ENCODE peak calls at places on chromosome 9, in seven cellular contexts. One of them, this sample, is unnamed.

GRCh38 chr9:84851935-84852585 is 182.5 kb downstream of the NTRK2 start:
- DNase-seq in DMS153: peak
- DNase-seq in stimulated activated CD8-positive, alpha-beta memory T cell treated with anti-CD3 and anti-CD28 coated beads, Interleukin-4, amount 100 ng/mL, for 48 hours: no peak
- DNase-seq in H1: no peak
- DNase-seq in KG1: no peak
- DNase-seq in amniotic stem cell: no peak
- DNase-seq in D341Med: no peak
- DNase-seq in this sample: peak

GRCh38 chr9:91066042-91066415 is 264.4 kb downstream of the SYK start:
- DNase-seq in DMS153: no peak
- DNase-seq in stimulated activated CD8-positive, alpha-beta memory T cell treated with anti-CD3 and anti-CD28 coated beads, Interleukin-4, amount 100 ng/mL, for 48 hours: no peak
- DNase-seq in H1: no peak
- DNase-seq in KG1: no peak
- DNase-seq in amniotic stem cell: no peak
- DNase-seq in D341Med: no peak
- DNase-seq in this sample: no peak

GRCh38 chr9:121780641-121781040 is 129.2 kb downstream of the DAB2IP start:
- DNase-seq in DMS153: no peak
- DNase-seq in stimulated activated CD8-positive, alpha-beta memory T cell treated with anti-CD3 and anti-CD28 coated beads, Interleukin-4, amount 100 ng/mL, for 48 hours: peak
- DNase-seq in H1: no peak
- DNase-seq in KG1: no peak
- DNase-seq in amniotic stem cell: no peak
- DNase-seq in D341Med: no peak
- DNase-seq in this sample: no peak

GRCh38 chr9:114580609-114581193 is 6.9 kb upstream of the ATP6V1G1 start:
- DNase-seq in DMS153: no peak
- DNase-seq in stimulated activated CD8-positive, alpha-beta memory T cell treated with anti-CD3 and anti-CD28 coated beads, Interleukin-4, amount 100 ng/mL, for 48 hours: no peak
- DNase-seq in H1: no peak
- DNase-seq in KG1: no peak
- DNase-seq in amniotic stem cell: no peak
- DNase-seq in D341Med: no peak
- DNase-seq in this sample: no peak

GRCh38 chr9:35835216-35835604 is 6.2 kb downstream of the TMEM8B start:
- DNase-seq in DMS153: no peak
- DNase-seq in stimulated activated CD8-positive, alpha-beta memory T cell treated with anti-CD3 and anti-CD28 coated beads, Interleukin-4, amount 100 ng/mL, for 48 hours: no peak
- DNase-seq in H1: no peak
- DNase-seq in KG1: no peak
- DNase-seq in amniotic stem cell: no peak
- DNase-seq in D341Med: peak
- DNase-seq in this sample: no peak

GRCh38 chr9:95506438-95506691 is 10.4 kb downstream of the PTCH1 start:
- DNase-seq in DMS153: no peak
- DNase-seq in stimulated activated CD8-positive, alpha-beta memory T cell treated with anti-CD3 and anti-CD28 coated beads, Interleukin-4, amount 100 ng/mL, for 48 hours: peak
- DNase-seq in H1: no peak
- DNase-seq in KG1: no peak
- DNase-seq in amniotic stem cell: peak
- DNase-seq in D341Med: no peak
- DNase-seq in this sample: peak

GRCh38 chr9:90556897-90557296 is 85.7 kb downstream of the DIRAS2 start:
- DNase-seq in DMS153: peak
- DNase-seq in stimulated activated CD8-positive, alpha-beta memory T cell treated with anti-CD3 and anti-CD28 coated beads, Interleukin-4, amount 100 ng/mL, for 48 hours: no peak
- DNase-seq in H1: no peak
- DNase-seq in KG1: no peak
- DNase-seq in amniotic stem cell: no peak
- DNase-seq in D341Med: no peak
- DNase-seq in this sample: no peak

GRCh38 chr9:95096381-95096780 is 221.1 kb downstream of the FANCC start:
- DNase-seq in DMS153: no peak
- DNase-seq in stimulated activated CD8-positive, alpha-beta memory T cell treated with anti-CD3 and anti-CD28 coated beads, Interleukin-4, amount 100 ng/mL, for 48 hours: no peak
- DNase-seq in H1: no peak
- DNase-seq in KG1: no peak
- DNase-seq in amniotic stem cell: no peak
- DNase-seq in D341Med: no peak
- DNase-seq in this sample: no peak

GRCh38 chr9:5900622-5901021 is 9.9 kb downstream of the MLANA start:
- DNase-seq in DMS153: no peak
- DNase-seq in stimulated activated CD8-positive, alpha-beta memory T cell treated with anti-CD3 and anti-CD28 coated beads, Interleukin-4, amount 100 ng/mL, for 48 hours: no peak
- DNase-seq in H1: no peak
- DNase-seq in KG1: no peak
- DNase-seq in amniotic stem cell: no peak
- DNase-seq in D341Med: no peak
- DNase-seq in this sample: no peak

GRCh38 chr9:19998153-19998552 is 209.3 kb upstream of the SLC24A2 start:
- DNase-seq in DMS153: no peak
- DNase-seq in stimulated activated CD8-positive, alpha-beta memory T cell treated with anti-CD3 and anti-CD28 coated beads, Interleukin-4, amount 100 ng/mL, for 48 hours: peak
- DNase-seq in H1: no peak
- DNase-seq in KG1: peak
- DNase-seq in amniotic stem cell: no peak
- DNase-seq in D341Med: no peak
- DNase-seq in this sample: peak

GRCh38 chr9:114722937-114723620 is 41.1 kb upstream of the TEX48 start:
- DNase-seq in DMS153: no peak
- DNase-seq in stimulated activated CD8-positive, alpha-beta memory T cell treated with anti-CD3 and anti-CD28 coated beads, Interleukin-4, amount 100 ng/mL, for 48 hours: peak
- DNase-seq in H1: no peak
- DNase-seq in KG1: no peak
- DNase-seq in amniotic stem cell: no peak
- DNase-seq in D341Med: no peak
- DNase-seq in this sample: no peak

GRCh38 chr9:69090943-69091342 is 55.4 kb downstream of the FXN start:
- DNase-seq in DMS153: no peak
- DNase-seq in stimulated activated CD8-positive, alpha-beta memory T cell treated with anti-CD3 and anti-CD28 coated beads, Interleukin-4, amount 100 ng/mL, for 48 hours: no peak
- DNase-seq in H1: no peak
- DNase-seq in KG1: no peak
- DNase-seq in amniotic stem cell: no peak
- DNase-seq in D341Med: no peak
- DNase-seq in this sample: no peak

GRCh38 chr9:124074746-124075145 is 63.2 kb downstream of the LHX2 start:
- DNase-seq in DMS153: no peak
- DNase-seq in stimulated activated CD8-positive, alpha-beta memory T cell treated with anti-CD3 and anti-CD28 coated beads, Interleukin-4, amount 100 ng/mL, for 48 hours: no peak
- DNase-seq in H1: no peak
- DNase-seq in KG1: no peak
- DNase-seq in amniotic stem cell: no peak
- DNase-seq in D341Med: no peak
- DNase-seq in this sample: no peak

GRCh38 chr9:78383130-78383529 is 86.2 kb downstream of the PSAT1 start:
- DNase-seq in DMS153: no peak
- DNase-seq in stimulated activated CD8-positive, alpha-beta memory T cell treated with anti-CD3 and anti-CD28 coated beads, Interleukin-4, amount 100 ng/mL, for 48 hours: no peak
- DNase-seq in H1: no peak
- DNase-seq in KG1: no peak
- DNase-seq in amniotic stem cell: peak
- DNase-seq in D341Med: no peak
- DNase-seq in this sample: peak

GRCh38 chr9:109956811-109957440 is 176.9 kb downstream of the PALM2AKAP2 start:
- DNase-seq in DMS153: no peak
- DNase-seq in stimulated activated CD8-positive, alpha-beta memory T cell treated with anti-CD3 and anti-CD28 coated beads, Interleukin-4, amount 100 ng/mL, for 48 hours: no peak
- DNase-seq in H1: no peak
- DNase-seq in KG1: no peak
- DNase-seq in amniotic stem cell: no peak
- DNase-seq in D341Med: no peak
- DNase-seq in this sample: peak

GRCh38 chr9:134655101-134655500 is 13.5 kb downstream of the COL5A1 start:
- DNase-seq in DMS153: no peak
- DNase-seq in stimulated activated CD8-positive, alpha-beta memory T cell treated with anti-CD3 and anti-CD28 coated beads, Interleukin-4, amount 100 ng/mL, for 48 hours: no peak
- DNase-seq in H1: no peak
- DNase-seq in KG1: no peak
- DNase-seq in amniotic stem cell: no peak
- DNase-seq in D341Med: no peak
- DNase-seq in this sample: no peak

GRCh38 chr9:101510344-101510940 is 23.2 kb upstream of the RNF20 start:
- DNase-seq in DMS153: no peak
- DNase-seq in stimulated activated CD8-positive, alpha-beta memory T cell treated with anti-CD3 and anti-CD28 coated beads, Interleukin-4, amount 100 ng/mL, for 48 hours: no peak
- DNase-seq in H1: no peak
- DNase-seq in KG1: no peak
- DNase-seq in amniotic stem cell: no peak
- DNase-seq in D341Med: no peak
- DNase-seq in this sample: no peak

GRCh38 chr9:15299374-15299939 is 7.6 kb downstream of the TTC39B start:
- DNase-seq in DMS153: no peak
- DNase-seq in stimulated activated CD8-positive, alpha-beta memory T cell treated with anti-CD3 and anti-CD28 coated beads, Interleukin-4, amount 100 ng/mL, for 48 hours: peak
- DNase-seq in H1: peak
- DNase-seq in KG1: peak
- DNase-seq in amniotic stem cell: no peak
- DNase-seq in D341Med: no peak
- DNase-seq in this sample: no peak

GRCh38 chr9:105455836-105456475 is 8.1 kb downstream of the FSD1L start:
- DNase-seq in DMS153: no peak
- DNase-seq in stimulated activated CD8-positive, alpha-beta memory T cell treated with anti-CD3 and anti-CD28 coated beads, Interleukin-4, amount 100 ng/mL, for 48 hours: no peak
- DNase-seq in H1: no peak
- DNase-seq in KG1: no peak
- DNase-seq in amniotic stem cell: no peak
- DNase-seq in D341Med: no peak
- DNase-seq in this sample: no peak

GRCh38 chr9:17969232-17969631 is 390.4 kb downstream of the SH3GL2 start:
- DNase-seq in DMS153: no peak
- DNase-seq in stimulated activated CD8-positive, alpha-beta memory T cell treated with anti-CD3 and anti-CD28 coated beads, Interleukin-4, amount 100 ng/mL, for 48 hours: no peak
- DNase-seq in H1: no peak
- DNase-seq in KG1: no peak
- DNase-seq in amniotic stem cell: no peak
- DNase-seq in D341Med: no peak
- DNase-seq in this sample: no peak

GRCh38 chr9:114224247-114224610 is 68.9 kb downstream of the COL27A1 start:
- DNase-seq in DMS153: peak
- DNase-seq in stimulated activated CD8-positive, alpha-beta memory T cell treated with anti-CD3 and anti-CD28 coated beads, Interleukin-4, amount 100 ng/mL, for 48 hours: no peak
- DNase-seq in H1: no peak
- DNase-seq in KG1: no peak
- DNase-seq in amniotic stem cell: no peak
- DNase-seq in D341Med: no peak
- DNase-seq in this sample: peak

GRCh38 chr9:33818832-33819500 is 2.0 kb downstream of the UBE2R2 start:
- DNase-seq in DMS153: no peak
- DNase-seq in stimulated activated CD8-positive, alpha-beta memory T cell treated with anti-CD3 and anti-CD28 coated beads, Interleukin-4, amount 100 ng/mL, for 48 hours: no peak
- DNase-seq in H1: no peak
- DNase-seq in KG1: no peak
- DNase-seq in amniotic stem cell: peak
- DNase-seq in D341Med: no peak
- DNase-seq in this sample: peak

GRCh38 chr9:121612511-121612998 is 38.9 kb upstream of the DAB2IP start:
- DNase-seq in DMS153: no peak
- DNase-seq in stimulated activated CD8-positive, alpha-beta memory T cell treated with anti-CD3 and anti-CD28 coated beads, Interleukin-4, amount 100 ng/mL, for 48 hours: no peak
- DNase-seq in H1: no peak
- DNase-seq in KG1: no peak
- DNase-seq in amniotic stem cell: no peak
- DNase-seq in D341Med: no peak
- DNase-seq in this sample: no peak

GRCh38 chr9:12464910-12465512 is 228.2 kb upstream of the TYRP1 start:
- DNase-seq in DMS153: no peak
- DNase-seq in stimulated activated CD8-positive, alpha-beta memory T cell treated with anti-CD3 and anti-CD28 coated beads, Interleukin-4, amount 100 ng/mL, for 48 hours: no peak
- DNase-seq in H1: no peak
- DNase-seq in KG1: no peak
- DNase-seq in amniotic stem cell: no peak
- DNase-seq in D341Med: peak
- DNase-seq in this sample: peak

GRCh38 chr9:79962836-79963235 is 391.1 kb downstream of the TLE4 start:
- DNase-seq in DMS153: no peak
- DNase-seq in stimulated activated CD8-positive, alpha-beta memory T cell treated with anti-CD3 and anti-CD28 coated beads, Interleukin-4, amount 100 ng/mL, for 48 hours: no peak
- DNase-seq in H1: no peak
- DNase-seq in KG1: no peak
- DNase-seq in amniotic stem cell: no peak
- DNase-seq in D341Med: no peak
- DNase-seq in this sample: peak

GRCh38 chr9:136672431-136673087 is 9.8 kb downstream of the EGFL7 start:
- DNase-seq in DMS153: no peak
- DNase-seq in stimulated activated CD8-positive, alpha-beta memory T cell treated with anti-CD3 and anti-CD28 coated beads, Interleukin-4, amount 100 ng/mL, for 48 hours: no peak
- DNase-seq in H1: no peak
- DNase-seq in KG1: no peak
- DNase-seq in amniotic stem cell: no peak
- DNase-seq in D341Med: no peak
- DNase-seq in this sample: no peak

GRCh38 chr9:110332766-110333165 is 4.9 kb downstream of the TXNDC8 start:
- DNase-seq in DMS153: no peak
- DNase-seq in stimulated activated CD8-positive, alpha-beta memory T cell treated with anti-CD3 and anti-CD28 coated beads, Interleukin-4, amount 100 ng/mL, for 48 hours: no peak
- DNase-seq in H1: no peak
- DNase-seq in KG1: no peak
- DNase-seq in amniotic stem cell: no peak
- DNase-seq in D341Med: no peak
- DNase-seq in this sample: no peak

GRCh38 chr9:4828776-4829175 is 36.0 kb downstream of the RCL1 start:
- DNase-seq in DMS153: no peak
- DNase-seq in stimulated activated CD8-positive, alpha-beta memory T cell treated with anti-CD3 and anti-CD28 coated beads, Interleukin-4, amount 100 ng/mL, for 48 hours: no peak
- DNase-seq in H1: no peak
- DNase-seq in KG1: no peak
- DNase-seq in amniotic stem cell: peak
- DNase-seq in D341Med: peak
- DNase-seq in this sample: peak

GRCh38 chr9:123928471-123929176 is 1.3 kb downstream of the DENND1A start:
- DNase-seq in DMS153: no peak
- DNase-seq in stimulated activated CD8-positive, alpha-beta memory T cell treated with anti-CD3 and anti-CD28 coated beads, Interleukin-4, amount 100 ng/mL, for 48 hours: peak
- DNase-seq in H1: no peak
- DNase-seq in KG1: no peak
- DNase-seq in amniotic stem cell: peak
- DNase-seq in D341Med: no peak
- DNase-seq in this sample: peak

GRCh38 chr9:134522976-134523375 is 118.6 kb upstream of the COL5A1 start:
- DNase-seq in DMS153: no peak
- DNase-seq in stimulated activated CD8-positive, alpha-beta memory T cell treated with anti-CD3 and anti-CD28 coated beads, Interleukin-4, amount 100 ng/mL, for 48 hours: no peak
- DNase-seq in H1: no peak
- DNase-seq in KG1: no peak
- DNase-seq in amniotic stem cell: no peak
- DNase-seq in D341Med: no peak
- DNase-seq in this sample: no peak

GRCh38 chr9:98087420-98088354 is 31.2 kb downstream of the NANS start:
- DNase-seq in DMS153: peak
- DNase-seq in stimulated activated CD8-positive, alpha-beta memory T cell treated with anti-CD3 and anti-CD28 coated beads, Interleukin-4, amount 100 ng/mL, for 48 hours: peak
- DNase-seq in H1: peak
- DNase-seq in KG1: no peak
- DNase-seq in amniotic stem cell: no peak
- DNase-seq in D341Med: no peak
- DNase-seq in this sample: peak

GRCh38 chr9:128819716-128820664 is 1.7 kb downstream of the ENDOG start:
- DNase-seq in DMS153: peak
- DNase-seq in stimulated activated CD8-positive, alpha-beta memory T cell treated with anti-CD3 and anti-CD28 coated beads, Interleukin-4, amount 100 ng/mL, for 48 hours: no peak
- DNase-seq in H1: no peak
- DNase-seq in KG1: no peak
- DNase-seq in amniotic stem cell: no peak
- DNase-seq in D341Med: peak
- DNase-seq in this sample: no peak